ENCODE peak calls at places on chromosome 19, in nine cellular contexts. Q, L, I, T, K, H, N, P and V are unnamed samples.

GRCh38 chr19:39409207-39409885 is 2.7 kb downstream of the ZFP36 start:
- DNase-seq in Q (peak; percentile 90), L (peak; percentile 90), I (peak; percentile 96), T (peak; percentile 93), K (peak; percentile 61), H (peak; percentile 90), N (no peak), P (peak; percentile 60), V (peak; percentile 96)

GRCh38 chr19:18292810-18293641 is 11.6 kb upstream of the JUND start:
- DNase-seq in Q (peak; percentile 8), L (peak; percentile 73), I (no peak), T (peak; percentile 67), K (peak; percentile 75), H (peak; percentile 69), N (no peak), P (peak; percentile 84), V (peak; percentile 91)

GRCh38 chr19:40523322-40524047 is 53.2 kb upstream of the SHKBP1 start:
- DNase-seq in Q (peak; percentile 66), L (peak; percentile 72), I (peak; percentile 42), T (peak; percentile 61), K (peak; percentile 61), H (peak; percentile 78), N (no peak), P (peak; percentile 37), V (peak; percentile 86)

GRCh38 chr19:10453852-10454251 is 33.5 kb downstream of the PDE4A start:
- DNase-seq in Q (no peak), L (no peak), I (no peak), T (no peak), K (no peak), H (no peak), N (no peak), P (no peak), V (no peak)

GRCh38 chr19:39179754-39180153 is 17.0 kb upstream of the NCCRP1 start:
- DNase-seq in Q (no peak), L (no peak), I (no peak), T (no peak), K (no peak), H (no peak), N (no peak), P (no peak), V (no peak)

GRCh38 chr19:6610934-6611370 is 20.0 kb upstream of the CD70 start:
- DNase-seq in Q (peak; percentile 98), L (peak; percentile 40), I (peak; percentile 90), T (peak; percentile 73), K (no peak), H (peak; percentile 96), N (no peak), P (peak; percentile 99), V (no peak)

GRCh38 chr19:40433391-40434216 is 7.8 kb upstream of the SERTAD1 start:
- DNase-seq in Q (peak; percentile 89), L (no peak), I (peak; percentile 83), T (peak; percentile 75), K (peak; percentile 78), H (peak; percentile 96), N (no peak), P (peak; percentile 91), V (peak; percentile 96)

GRCh38 chr19:10135551-10136334 is 16.0 kb upstream of the EIF3G start:
- DNase-seq in Q (no peak), L (no peak), I (peak; percentile 67), T (no peak), K (no peak), H (no peak), N (no peak), P (no peak), V (no peak)

GRCh38 chr19:30645946-30646577 is 273.9 kb downstream of the ZNF536 start:
- DNase-seq in Q (no peak), L (no peak), I (no peak), T (no peak), K (no peak), H (no peak), N (no peak), P (no peak), V (no peak)

GRCh38 chr19:2993579-2993978 is 16.2 kb downstream of the TLE6 start:
- DNase-seq in Q (no peak), L (no peak), I (no peak), T (no peak), K (no peak), H (no peak), N (no peak), P (no peak), V (no peak)

GRCh38 chr19:47470447-47471195 is 1.1 kb downstream of the SLC8A2 start:
- DNase-seq in Q (no peak), L (no peak), I (no peak), T (no peak), K (no peak), H (no peak), N (no peak), P (no peak), V (no peak)

GRCh38 chr19:47471733-47472457 is at the start of gene SLC8A2:
- DNase-seq in Q (peak; percentile 49), L (peak; percentile 35), I (peak; percentile 40), T (peak; percentile 45), K (peak; percentile 52), H (peak; percentile 67), N (no peak), P (peak; percentile 84), V (peak; percentile 93)

GRCh38 chr19:47473336-47473735 is 1.6 kb upstream of the SLC8A2 start:
- DNase-seq in Q (no peak), L (no peak), I (no peak), T (no peak), K (no peak), H (no peak), N (no peak), P (no peak), V (no peak)

GRCh38 chr19:47469719-47470118 is 2.0 kb downstream of the SLC8A2 start:
- DNase-seq in Q (no peak), L (no peak), I (no peak), T (no peak), K (no peak), H (no peak), N (no peak), P (no peak), V (no peak)

DNA sequence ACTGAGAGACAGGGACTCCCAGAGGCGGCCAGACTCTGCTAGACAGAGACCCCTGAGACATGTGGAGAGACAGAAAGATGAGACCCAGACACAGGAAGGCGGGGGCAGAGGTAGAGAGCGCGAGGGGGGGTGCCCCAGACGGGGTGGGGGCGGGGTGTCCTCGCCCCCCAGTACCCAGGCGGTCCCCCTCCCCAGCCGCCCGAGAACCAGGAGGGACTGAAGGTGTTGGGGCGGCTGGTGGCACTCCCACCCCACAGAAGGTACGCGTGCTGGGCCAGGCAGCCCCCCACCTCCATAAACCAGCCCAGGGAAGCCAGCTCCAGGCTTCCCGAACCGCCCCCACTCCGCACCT is 336 bp downstream of the SLC8A2 start:
- DNase-seq in Q (no peak), L (no peak), I (no peak), T (no peak), K (no peak), H (no peak), N (no peak), P (no peak), V (no peak)
- TF ChIP-seq EZH2 in Q (no peak), L (no peak), I (no peak), T (no peak), K (no peak), H (peak; percentile 9), N (no peak), P (no peak), V (no peak)

GRCh38 chr19:35288843-35289355 is 3.1 kb upstream of the MAG start:
- DNase-seq in Q (no peak), L (no peak), I (no peak), T (peak; percentile 57), K (no peak), H (no peak), N (no peak), P (no peak), V (no peak)
- H3K4me1 ChIP-seq in Q (peaks cover 7% of the 10 kb centered on the region), L (no peaks in the 10 kb centered on the region), I (no peaks in the 10 kb centered on the region), T (peaks cover 11% of the 10 kb centered on the region), K (peaks cover 63% of the 10 kb centered on the region), H (no peaks in the 10 kb centered on the region), N (no peaks in the 10 kb centered on the region), P (no peaks in the 10 kb centered on the region), V (no peaks in the 10 kb centered on the region)

GRCh38 chr19:55087542-55087935 is 11.9 kb downstream of the EPS8L1 start:
- DNase-seq in Q (no peak), L (no peak), I (no peak), T (no peak), K (no peak), H (peak; percentile 56), N (no peak), P (peak; percentile 16), V (no peak)

GRCh38 chr19:55088543-55089265 is 13.0 kb downstream of the EPS8L1 start:
- DNase-seq in Q (peak; percentile 92), L (no peak), I (peak; percentile 28), T (peak; percentile 35), K (peak; percentile 59), H (peak; percentile 63), N (no peak), P (peak; percentile 32), V (peak; percentile 85)

GRCh38 chr19:55088021-55088451 is 12.4 kb downstream of the EPS8L1 start:
- DNase-seq in Q (no peak), L (no peak), I (no peak), T (no peak), K (no peak), H (no peak), N (no peak), P (no peak), V (no peak)

GRCh38 chr19:55085923-55086715 is 10.4 kb downstream of the EPS8L1 start:
- DNase-seq in Q (no peak), L (no peak), I (no peak), T (peak; percentile 22), K (no peak), H (peak; percentile 10), N (no peak), P (no peak), V (no peak)

DNA sequence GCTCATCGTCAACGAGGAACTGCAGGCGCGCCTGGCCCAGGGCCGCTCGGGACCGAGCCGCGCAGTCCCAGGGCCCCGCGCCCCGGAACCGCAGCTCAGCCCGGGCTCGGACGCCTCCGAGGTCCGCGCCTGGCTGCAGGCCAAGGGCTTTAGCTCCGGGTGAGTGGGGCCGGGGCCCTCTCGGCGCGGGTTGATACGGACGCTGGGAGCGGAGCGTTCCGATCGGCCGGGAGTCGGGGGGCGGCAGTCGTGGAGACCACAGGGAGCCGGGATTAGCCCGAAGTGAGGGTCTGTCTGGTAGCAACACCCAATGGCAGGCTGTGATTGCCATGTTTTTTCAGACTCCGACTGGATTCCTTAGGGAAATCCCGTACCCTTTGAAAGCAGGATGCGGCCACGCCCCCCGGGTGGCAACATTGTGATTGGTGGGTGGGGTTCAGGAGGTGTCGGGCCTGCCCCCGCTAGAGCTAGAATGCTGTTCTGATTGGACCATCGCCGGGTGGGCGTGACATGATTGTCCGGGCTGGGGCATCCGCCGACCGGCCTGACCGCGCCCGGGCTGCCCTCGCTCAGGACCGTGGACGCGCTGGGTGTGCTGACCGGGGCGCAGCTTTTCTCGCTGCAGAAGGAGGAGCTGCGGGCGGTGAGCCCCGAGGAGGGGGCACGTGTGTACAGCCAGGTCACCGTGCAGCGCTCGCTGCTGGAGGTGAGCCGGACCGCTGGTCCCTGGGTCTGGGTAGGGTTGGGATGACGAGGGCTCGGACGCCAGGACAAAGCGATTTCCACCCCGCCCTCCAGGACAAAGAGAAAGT is 11.3 kb downstream of the EPS8L1 start:
- DNase-seq in Q (no peak), L (no peak), I (no peak), T (peak; percentile 3), K (no peak), H (peak; percentile 97), N (no peak), P (peak; percentile 89), V (peak; percentile 94)
- TF ChIP-seq EZH2 in Q (no peak), L (no peak), I (no peak), T (no peak), K (no peak), H (peak; percentile 24), N (no peak), P (no peak), V (no peak)

GRCh38 chr19:34173145-34173956 is 1.0 kb downstream of the LSM14A start:
- DNase-seq in Q (peak; percentile 61), L (no peak), I (peak; percentile 70), T (peak; percentile 89), K (peak; percentile 82), H (peak; percentile 42), N (no peak), P (peak; percentile 64), V (peak; percentile 64)
- H3K4me1 ChIP-seq in Q (peaks cover 39% of the 10 kb centered on the region), L (peaks cover 10% of the 10 kb centered on the region), I (peaks cover 24% of the 10 kb centered on the region), T (peaks cover 56% of the 10 kb centered on the region), K (peaks cover 67% of the 10 kb centered on the region), H (peaks cover 54% of the 10 kb centered on the region), N (peaks cover 17% of the 10 kb centered on the region), P (peaks cover 10% of the 10 kb centered on the region), V (peaks cover 64% of the 10 kb centered on the region)